ENCODE peak calls at places on chromosomes 1 and 21, in six cellular contexts. One of them, this sample, is unnamed. For H3K9me3, the result is how much of the 10 kb centered on the place peaks cover.

GRCh38 chr21:38989097-38989744 is 183.5 kb downstream of the ETS2 start:
- DNase-seq in heart left ventricle: no peak
- DNase-seq in left lung: no peak
- DNase-seq in cardiac muscle cell: no peak
- DNase-seq in fibroblast of lung: no peak
- DNase-seq in esophagus squamous epithelium: no peak
- DNase-seq in this sample: no peak

GRCh38 chr1:160062134-160062533 is 7.8 kb downstream of the KCNJ10 start:
- DNase-seq in esophagus squamous epithelium: no peak
- DNase-seq in cardiac muscle cell: no peak
- DNase-seq in heart left ventricle: no peak
- DNase-seq in left lung: no peak
- DNase-seq in fibroblast of lung: no peak
- DNase-seq in this sample: no peak

GRCh38 chr1:118366296-118366695 is 181.3 kb upstream of the SPAG17 start:
- DNase-seq in esophagus squamous epithelium: no peak
- DNase-seq in fibroblast of lung: peak
- DNase-seq in heart left ventricle: no peak
- DNase-seq in left lung: no peak
- DNase-seq in cardiac muscle cell: no peak
- DNase-seq in this sample: no peak

GRCh38 chr1:115280073-115280472 is 58.0 kb downstream of the NGF start:
- DNase-seq in fibroblast of lung: peak
- DNase-seq in esophagus squamous epithelium: no peak
- DNase-seq in cardiac muscle cell: peak
- DNase-seq in left lung: no peak
- DNase-seq in heart left ventricle: no peak
- DNase-seq in this sample: no peak

GRCh38 chr1:41241748-41242644 is at the start of gene SCMH1:
- DNase-seq in fibroblast of lung: peak
- DNase-seq in heart left ventricle: peak
- DNase-seq in left lung: peak
- DNase-seq in cardiac muscle cell: peak
- DNase-seq in esophagus squamous epithelium: no peak
- DNase-seq in this sample: peak

GRCh38 chr1:186715887-186716809 is 35.9 kb upstream of the PTGS2 start:
- DNase-seq in heart left ventricle: no peak
- DNase-seq in esophagus squamous epithelium: no peak
- DNase-seq in cardiac muscle cell: no peak
- DNase-seq in fibroblast of lung: no peak
- DNase-seq in left lung: no peak
- DNase-seq in this sample: no peak

GRCh38 chr1:202160377-202160940 is at the start of gene PTPN7:
- DNase-seq in fibroblast of lung: no peak
- DNase-seq in heart left ventricle: no peak
- DNase-seq in cardiac muscle cell: no peak
- DNase-seq in left lung: peak
- DNase-seq in esophagus squamous epithelium: no peak
- DNase-seq in this sample: peak

GRCh38 chr21:42939581-42940413 is 14.4 kb upstream of the ERVH48-1 start:
- DNase-seq in left lung: no peak
- DNase-seq in fibroblast of lung: peak
- DNase-seq in cardiac muscle cell: peak
- DNase-seq in esophagus squamous epithelium: no peak
- DNase-seq in heart left ventricle: peak
- DNase-seq in this sample: no peak

GRCh38 chr1:48561444-48561843 is 89.4 kb upstream of the SPATA6 start:
- DNase-seq in fibroblast of lung: no peak
- DNase-seq in left lung: no peak
- DNase-seq in esophagus squamous epithelium: no peak
- DNase-seq in cardiac muscle cell: no peak
- DNase-seq in heart left ventricle: no peak
- DNase-seq in this sample: no peak

GRCh38 chr1:7256526-7256925 is 471.3 kb downstream of the CAMTA1 start:
- DNase-seq in esophagus squamous epithelium: no peak
- DNase-seq in cardiac muscle cell: no peak
- DNase-seq in fibroblast of lung: no peak
- DNase-seq in left lung: no peak
- DNase-seq in heart left ventricle: no peak
- DNase-seq in this sample: no peak

GRCh38 chr1:163771637-163772036 is 449.9 kb downstream of the NUF2 start:
- DNase-seq in fibroblast of lung: no peak
- DNase-seq in cardiac muscle cell: no peak
- DNase-seq in left lung: no peak
- DNase-seq in esophagus squamous epithelium: no peak
- DNase-seq in heart left ventricle: no peak
- DNase-seq in this sample: no peak

GRCh38 chr1:36520056-36520455 is 37.3 kb upstream of the CSF3R start:
- DNase-seq in heart left ventricle: no peak
- DNase-seq in fibroblast of lung: no peak
- DNase-seq in cardiac muscle cell: no peak
- DNase-seq in left lung: no peak
- DNase-seq in esophagus squamous epithelium: no peak
- DNase-seq in this sample: no peak

GRCh38 chr1:117600966-117601365 is 4.9 kb upstream of the TENT5C start:
- DNase-seq in heart left ventricle: no peak
- DNase-seq in esophagus squamous epithelium: no peak
- DNase-seq in left lung: no peak
- DNase-seq in fibroblast of lung: peak
- DNase-seq in cardiac muscle cell: peak
- DNase-seq in this sample: no peak

GRCh38 chr1:187817782-187818181 is 989.0 kb downstream of the PLA2G4A start:
- DNase-seq in esophagus squamous epithelium: no peak
- DNase-seq in cardiac muscle cell: no peak
- DNase-seq in fibroblast of lung: no peak
- DNase-seq in heart left ventricle: no peak
- DNase-seq in left lung: peak
- DNase-seq in this sample: no peak

GRCh38 chr1:110556471-110556807 is 37.5 kb upstream of the KCNA10 start:
- DNase-seq in cardiac muscle cell: no peak
- DNase-seq in esophagus squamous epithelium: no peak
- DNase-seq in fibroblast of lung: no peak
- DNase-seq in heart left ventricle: no peak
- DNase-seq in left lung: no peak
- DNase-seq in this sample: no peak

GRCh38 chr1:17032741-17033140 is 21.0 kb upstream of the ATP13A2 start:
- DNase-seq in cardiac muscle cell: no peak
- DNase-seq in heart left ventricle: no peak
- DNase-seq in esophagus squamous epithelium: no peak
- DNase-seq in left lung: no peak
- DNase-seq in fibroblast of lung: no peak
- DNase-seq in this sample: no peak

GRCh38 chr1:184283999-184284398 is 102.8 kb upstream of the C1orf21 start:
- DNase-seq in esophagus squamous epithelium: no peak
- DNase-seq in cardiac muscle cell: peak
- DNase-seq in left lung: no peak
- DNase-seq in heart left ventricle: peak
- DNase-seq in fibroblast of lung: peak
- DNase-seq in this sample: no peak

GRCh38 chr1:58116284-58116683 is 430.2 kb downstream of the OMA1 start:
- DNase-seq in esophagus squamous epithelium: no peak
- DNase-seq in cardiac muscle cell: no peak
- DNase-seq in fibroblast of lung: no peak
- DNase-seq in heart left ventricle: no peak
- DNase-seq in left lung: no peak
- DNase-seq in this sample: no peak

GRCh38 chr1:240031414-240031813 is 60.3 kb upstream of the FMN2 start:
- DNase-seq in left lung: no peak
- DNase-seq in fibroblast of lung: peak
- DNase-seq in cardiac muscle cell: no peak
- DNase-seq in heart left ventricle: no peak
- DNase-seq in esophagus squamous epithelium: no peak
- DNase-seq in this sample: no peak

GRCh38 chr1:89989791-89990190 is 5.1 kb upstream of the ZNF326 start:
- DNase-seq in esophagus squamous epithelium: no peak
- DNase-seq in left lung: no peak
- DNase-seq in cardiac muscle cell: no peak
- DNase-seq in heart left ventricle: no peak
- DNase-seq in fibroblast of lung: no peak
- DNase-seq in this sample: no peak

GRCh38 chr1:197146108-197147095 is at the start of gene ASPM:
- DNase-seq in cardiac muscle cell: peak
- DNase-seq in esophagus squamous epithelium: peak
- DNase-seq in heart left ventricle: peak
- DNase-seq in fibroblast of lung: peak
- DNase-seq in left lung: peak
- DNase-seq in this sample: peak

GRCh38 chr21:45032332-45032731 is 42.0 kb upstream of the ADARB1 start:
- DNase-seq in left lung: peak
- DNase-seq in heart left ventricle: no peak
- DNase-seq in fibroblast of lung: no peak
- DNase-seq in cardiac muscle cell: no peak
- DNase-seq in esophagus squamous epithelium: no peak
- DNase-seq in this sample: no peak

GRCh38 chr1:17156108-17156507 is 36.9 kb upstream of the PADI2 start:
- DNase-seq in heart left ventricle: no peak
- DNase-seq in fibroblast of lung: peak
- DNase-seq in cardiac muscle cell: peak
- DNase-seq in left lung: no peak
- DNase-seq in esophagus squamous epithelium: no peak
- DNase-seq in this sample: no peak

GRCh38 chr1:56508523-56508983 is 70.8 kb downstream of the PLPP3 start:
- DNase-seq in heart left ventricle: peak
- DNase-seq in fibroblast of lung: peak
- DNase-seq in esophagus squamous epithelium: no peak
- DNase-seq in cardiac muscle cell: peak
- DNase-seq in left lung: peak
- DNase-seq in this sample: no peak

GRCh38 chr1:159188375-159188788 is 16.3 kb upstream of the ACKR1 start:
- DNase-seq in fibroblast of lung: peak
- DNase-seq in esophagus squamous epithelium: no peak
- DNase-seq in cardiac muscle cell: peak
- DNase-seq in left lung: peak
- DNase-seq in heart left ventricle: peak
- DNase-seq in this sample: no peak

GRCh38 chr1:27517907-27518718 is 28.1 kb upstream of the WASF2 start:
- DNase-seq in left lung: no peak
- DNase-seq in esophagus squamous epithelium: no peak
- DNase-seq in cardiac muscle cell: no peak
- DNase-seq in heart left ventricle: no peak
- DNase-seq in fibroblast of lung: no peak
- DNase-seq in this sample: no peak

GRCh38 chr1:235127774-235128452 is 724 bp downstream of the TOMM20 start:
- DNase-seq in left lung: no peak
- DNase-seq in cardiac muscle cell: peak
- DNase-seq in heart left ventricle: no peak
- DNase-seq in fibroblast of lung: no peak
- DNase-seq in esophagus squamous epithelium: no peak
- DNase-seq in this sample: no peak

GRCh38 chr1:235129774-235130570 is 1.3 kb upstream of the TOMM20 start:
- DNase-seq in esophagus squamous epithelium: no peak
- DNase-seq in cardiac muscle cell: no peak
- DNase-seq in fibroblast of lung: no peak
- DNase-seq in heart left ventricle: no peak
- DNase-seq in left lung: no peak
- DNase-seq in this sample: no peak

GRCh38 chr1:235130766-235131270 is 2.2 kb upstream of the TOMM20 start:
- DNase-seq in left lung: no peak
- DNase-seq in heart left ventricle: no peak
- DNase-seq in fibroblast of lung: no peak
- DNase-seq in cardiac muscle cell: no peak
- DNase-seq in esophagus squamous epithelium: no peak
- DNase-seq in this sample: no peak

GRCh38 chr1:235127203-235127602 is 1.4 kb downstream of the TOMM20 start:
- DNase-seq in esophagus squamous epithelium: no peak
- DNase-seq in fibroblast of lung: no peak
- DNase-seq in cardiac muscle cell: no peak
- DNase-seq in heart left ventricle: no peak
- DNase-seq in left lung: no peak
- DNase-seq in this sample: no peak

GRCh38 chr1:235128453-235129328 is at the start of gene TOMM20:
- DNase-seq in cardiac muscle cell: peak
- DNase-seq in fibroblast of lung: peak
- DNase-seq in heart left ventricle: peak
- DNase-seq in left lung: peak
- DNase-seq in esophagus squamous epithelium: peak
- DNase-seq in this sample: peak
- TF ChIP-seq CTCF in cardiac muscle cell: no peak
- TF ChIP-seq CTCF in fibroblast of lung: no peak
- TF ChIP-seq CTCF in heart left ventricle: no peak
- TF ChIP-seq CTCF in left lung: no peak
- TF ChIP-seq CTCF in esophagus squamous epithelium: no peak
- TF ChIP-seq CTCF in this sample: no peak

DNA sequence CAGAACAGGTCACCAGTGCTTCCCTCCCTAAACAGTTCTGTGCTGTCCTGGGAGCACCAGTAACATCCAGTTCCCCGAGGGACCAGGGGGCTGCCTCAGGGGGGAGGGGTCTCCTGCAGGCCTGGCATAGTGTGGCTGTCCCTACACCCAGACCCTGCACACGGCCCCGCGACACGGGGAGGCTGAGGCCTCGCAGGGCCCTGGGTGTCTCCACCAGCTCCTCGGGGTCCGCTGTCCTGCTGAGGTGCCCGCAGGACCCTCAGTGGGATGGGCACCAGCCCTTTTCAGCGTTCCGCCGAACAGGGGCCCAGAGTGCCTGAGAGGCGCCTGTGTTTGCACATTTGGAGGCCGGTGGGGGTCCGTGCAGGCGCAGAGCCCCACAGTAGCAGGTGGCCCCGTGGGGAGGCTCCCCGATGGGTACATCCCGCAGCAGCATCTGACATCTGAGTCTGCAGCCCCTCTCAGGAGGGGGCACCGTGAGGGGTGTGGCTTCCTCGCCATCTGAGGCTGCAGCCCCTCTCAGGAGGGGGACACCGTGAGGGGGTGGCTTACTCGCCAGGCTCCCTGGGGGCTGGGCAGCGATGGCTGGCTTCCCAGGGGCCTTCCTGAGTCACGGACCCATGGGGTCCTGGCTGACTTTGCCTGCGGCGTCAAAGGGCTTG is 18.5 kb upstream of the C1orf159 start:
- DNase-seq in fibroblast of lung: no peak
- DNase-seq in left lung: no peak
- DNase-seq in cardiac muscle cell: no peak
- DNase-seq in esophagus squamous epithelium: no peak
- DNase-seq in heart left ventricle: no peak
- DNase-seq in this sample: no peak
- H3K27ac ChIP-seq in fibroblast of lung: no peak
- H3K27ac ChIP-seq in left lung: no peak
- H3K27ac ChIP-seq in cardiac muscle cell: no peak
- H3K27ac ChIP-seq in esophagus squamous epithelium: peak
- H3K27ac ChIP-seq in heart left ventricle: no peak
- H3K27ac ChIP-seq in this sample: no peak

DNA sequence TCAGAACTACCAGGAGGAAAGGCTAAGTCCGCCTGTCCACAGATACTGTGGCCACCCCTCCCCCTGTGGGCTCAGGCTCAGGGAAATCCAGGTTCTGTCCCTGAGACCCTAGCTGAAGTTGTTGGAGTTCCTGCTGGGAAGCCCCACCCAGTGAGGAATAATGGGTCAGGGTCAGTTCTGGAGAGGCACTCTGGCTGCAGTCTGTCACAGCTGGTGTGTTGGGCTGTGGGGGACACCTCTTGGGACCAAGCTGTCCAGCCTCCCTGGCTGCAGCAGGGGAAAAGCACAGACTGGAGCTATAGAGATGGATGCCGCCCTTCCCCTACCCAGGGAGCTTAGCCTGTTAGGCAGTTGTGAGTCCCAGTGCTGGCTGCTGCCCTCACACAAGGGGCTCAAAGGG is 65.1 kb upstream of the RGS21 start:
- DNase-seq in heart left ventricle: no peak
- DNase-seq in fibroblast of lung: no peak
- DNase-seq in cardiac muscle cell: no peak
- DNase-seq in esophagus squamous epithelium: no peak
- DNase-seq in left lung: no peak
- DNase-seq in this sample: no peak
- H3K9me3 ChIP-seq in heart left ventricle: under half
- H3K9me3 ChIP-seq in fibroblast of lung: under half
- H3K9me3 ChIP-seq in cardiac muscle cell: under half
- H3K9me3 ChIP-seq in esophagus squamous epithelium: under half
- H3K9me3 ChIP-seq in left lung: under half
- H3K9me3 ChIP-seq in this sample: under half

GRCh38 chr1:100928128-100928527 is 32.2 kb downstream of the SLC30A7 start:
- DNase-seq in esophagus squamous epithelium: no peak
- DNase-seq in cardiac muscle cell: no peak
- DNase-seq in left lung: no peak
- DNase-seq in fibroblast of lung: no peak
- DNase-seq in heart left ventricle: no peak
- DNase-seq in this sample: no peak
- TF ChIP-seq CTCF in esophagus squamous epithelium: no peak
- TF ChIP-seq CTCF in cardiac muscle cell: no peak
- TF ChIP-seq CTCF in left lung: no peak
- TF ChIP-seq CTCF in fibroblast of lung: peak
- TF ChIP-seq CTCF in heart left ventricle: no peak
- TF ChIP-seq CTCF in this sample: no peak

This sample was measured in CD8-positive, alpha-beta T cell.